ENCODE peak calls at places on chromosomes 12 and 14, in eight cellular contexts. Y, B, E, J, N, R, L and K are unnamed samples.

GRCh38 chr14:52025310-52025709 is 36.0 kb downstream of the RTRAF start:
- DNase-seq in Y (peak; percentile 92), B (no peak), E (peak; percentile 84), J (no peak), N (peak; percentile 75), R (no peak), L (no peak), K (peak; percentile 71)

GRCh38 chr12:22459872-22460490 is 84.4 kb downstream of the C2CD5 start:
- DNase-seq in Y (peak; percentile 45), B (peak; percentile 29), E (peak; percentile 48), J (peak; percentile 13), N (peak; percentile 38), R (no peak), L (no peak), K (no peak)

GRCh38 chr14:56195727-56196126 is 77.5 kb downstream of the PELI2 start:
- DNase-seq in Y (peak; percentile 21), B (peak; percentile 72), E (peak; percentile 9), J (peak; percentile 37), N (no peak), R (no peak), L (no peak), K (peak; percentile 94)

GRCh38 chr14:51859136-51859535 is 1.3 kb upstream of the GNG2 start:
- DNase-seq in Y (no peak), B (no peak), E (no peak), J (no peak), N (no peak), R (no peak), L (no peak), K (no peak)

GRCh38 chr12:130357241-130357640 is 19.6 kb downstream of the PIWIL1 start:
- DNase-seq in Y (no peak), B (peak; percentile 36), E (no peak), J (no peak), N (no peak), R (no peak), L (no peak), K (no peak)

GRCh38 chr14:104735830-104736642 is 12.0 kb downstream of the ADSS1 start:
- DNase-seq in Y (peak; percentile 76), B (no peak), E (peak; percentile 57), J (no peak), N (no peak), R (peak; percentile 96), L (peak; percentile 94), K (no peak)

GRCh38 chr12:99983721-99984258 is 946 bp downstream of the ANKS1B start:
- DNase-seq in Y (no peak), B (peak; percentile 64), E (no peak), J (no peak), N (no peak), R (no peak), L (no peak), K (no peak)

GRCh38 chr14:23056956-23057756 is at the start of gene CDH24:
- DNase-seq in Y (peak; percentile 81), B (no peak), E (peak; percentile 26), J (peak; percentile 75), N (peak; percentile 39), R (peak; percentile 77), L (peak; percentile 66), K (no peak)

GRCh38 chr12:13463189-13463588 is 266.7 kb downstream of the EMP1 start:
- DNase-seq in Y (no peak), B (no peak), E (no peak), J (no peak), N (no peak), R (no peak), L (no peak), K (no peak)

GRCh38 chr14:68248481-68249255 is 429.1 kb downstream of the RAD51B start:
- DNase-seq in Y (peak; percentile 62), B (peak; percentile 86), E (peak; percentile 53), J (peak; percentile 36), N (peak; percentile 61), R (peak; percentile 23), L (no peak), K (peak; percentile 39)

GRCh38 chr12:115835445-115835844 is 442.0 kb downstream of the MED13L start:
- DNase-seq in Y (no peak), B (no peak), E (no peak), J (no peak), N (no peak), R (no peak), L (no peak), K (no peak)